ENCODE peak calls at places on chromosomes 11 and 22, in seven cellular contexts. G, J, T, V, W, S and P are unnamed samples.

GRCh38 chr11:61601512-61601911 is 20.6 kb upstream of the SYT7 start:
- DNase-seq in J (no peak), S (no peak), V (no peak), G (no peak), W (no peak), T (no peak), P (no peak)

GRCh38 chr22:36765943-36766450 is 9.9 kb downstream of the IFT27 start:
- DNase-seq in S (peak), T (peak), V (no peak), J (no peak), W (no peak), G (no peak), P (no peak)

GRCh38 chr11:26187639-26188038 is 144.3 kb upstream of the ANO3 start:
- DNase-seq in S (no peak), G (no peak), T (peak), J (peak), V (no peak), W (no peak), P (no peak)

GRCh38 chr11:18677560-18677959 is 21.0 kb upstream of the TMEM86A start:
- DNase-seq in T (no peak), G (no peak), V (no peak), S (no peak), J (no peak), W (no peak), P (no peak)

GRCh38 chr11:3109921-3110706 is 52.9 kb upstream of the CARS1 start:
- DNase-seq in V (no peak), G (peak), S (peak), T (peak), W (peak), J (peak), P (no peak)

GRCh38 chr11:69523453-69523852 is 42.0 kb downstream of the LINC01488 start:
- DNase-seq in T (no peak), J (no peak), S (peak), W (no peak), G (no peak), V (no peak), P (no peak)

GRCh38 chr11:104199041-104199440 is 35.1 kb upstream of the PDGFD start:
- DNase-seq in T (no peak), G (no peak), W (no peak), S (no peak), J (no peak), V (no peak), P (no peak)

GRCh38 chr11:127059286-127060200 is 59.0 kb upstream of the KIRREL3 start:
- DNase-seq in G (no peak), S (no peak), W (no peak), J (no peak), T (no peak), V (no peak), P (no peak)